ENCODE peak calls at places on chromosome 4, in seven cellular contexts. One of them, this sample, is unnamed.

GRCh38 chr4:41550308-41550707 is 12.4 kb downstream of the LIMCH1 start:
- DNase-seq in K562: no peak
- DNase-seq in HCT116: no peak
- DNase-seq in breast epithelium: no peak
- DNase-seq in prostate gland: no peak
- DNase-seq in stomach: no peak
- DNase-seq in Panc1: no peak
- DNase-seq in this sample: no peak

GRCh38 chr4:181517521-181517920 is 725.7 kb upstream of the TENM3 start:
- DNase-seq in K562: no peak
- DNase-seq in HCT116: no peak
- DNase-seq in breast epithelium: no peak
- DNase-seq in prostate gland: no peak
- DNase-seq in stomach: no peak
- DNase-seq in Panc1: no peak
- DNase-seq in this sample: no peak

GRCh38 chr4:4519296-4519898 is 22.5 kb downstream of the STX18 start:
- DNase-seq in K562: peak; percentile 27
- DNase-seq in HCT116: peak; percentile 12
- DNase-seq in breast epithelium: no peak
- DNase-seq in prostate gland: no peak
- DNase-seq in stomach: no peak
- DNase-seq in Panc1: no peak
- DNase-seq in this sample: no peak

GRCh38 chr4:6480532-6481088 is 8.2 kb upstream of the PPP2R2C start:
- DNase-seq in K562: no peak
- DNase-seq in HCT116: no peak
- DNase-seq in breast epithelium: no peak
- DNase-seq in prostate gland: no peak
- DNase-seq in stomach: no peak
- DNase-seq in Panc1: no peak
- DNase-seq in this sample: peak; percentile 34

GRCh38 chr4:31160146-31160545 is 440.0 kb downstream of the PCDH7 start:
- DNase-seq in K562: no peak
- DNase-seq in HCT116: no peak
- DNase-seq in breast epithelium: no peak
- DNase-seq in prostate gland: no peak
- DNase-seq in stomach: no peak
- DNase-seq in Panc1: no peak
- DNase-seq in this sample: no peak

GRCh38 chr4:83618431-83618830 is 82.5 kb downstream of the GPAT3 start:
- DNase-seq in K562: peak; percentile 47
- DNase-seq in HCT116: peak; percentile 52
- DNase-seq in breast epithelium: no peak
- DNase-seq in prostate gland: no peak
- DNase-seq in stomach: peak; percentile 65
- DNase-seq in Panc1: no peak
- DNase-seq in this sample: no peak

GRCh38 chr4:14894392-14895292 is 107.6 kb upstream of the CPEB2 start:
- DNase-seq in K562: no peak
- DNase-seq in HCT116: no peak
- DNase-seq in breast epithelium: no peak
- DNase-seq in prostate gland: no peak
- DNase-seq in stomach: no peak
- DNase-seq in Panc1: no peak
- DNase-seq in this sample: no peak

GRCh38 chr4:40515037-40515397 is 114.6 kb downstream of the RBM47 start:
- DNase-seq in K562: no peak
- DNase-seq in HCT116: no peak
- DNase-seq in breast epithelium: no peak
- DNase-seq in prostate gland: peak; percentile 20
- DNase-seq in stomach: peak; percentile 31
- DNase-seq in Panc1: no peak
- DNase-seq in this sample: no peak

DNA sequence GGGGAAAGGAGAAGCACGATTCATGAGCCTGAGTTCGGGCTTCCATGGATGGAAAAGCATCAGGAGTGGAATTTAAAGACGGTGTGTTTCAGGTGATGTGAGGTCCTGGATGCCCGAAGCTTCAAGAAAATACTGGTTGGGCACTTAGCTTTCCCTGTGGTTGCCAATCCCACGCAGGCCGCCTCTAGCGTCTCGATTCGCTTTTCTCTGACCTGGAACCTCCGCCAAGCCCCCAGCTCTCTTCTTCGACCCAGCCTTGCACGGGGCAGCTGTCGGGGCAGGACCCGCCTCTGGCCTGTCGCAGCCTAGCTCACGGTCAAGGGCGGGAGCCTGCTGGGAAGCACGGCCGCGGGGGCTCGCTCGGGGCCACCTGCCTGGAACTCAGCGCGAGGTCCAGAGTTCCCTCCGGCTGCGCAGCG is 308 bp upstream of the TLR2 start:
- DNase-seq in K562: no peak
- DNase-seq in HCT116: no peak
- DNase-seq in breast epithelium: no peak
- DNase-seq in prostate gland: no peak
- DNase-seq in stomach: no peak
- DNase-seq in Panc1: no peak
- DNase-seq in this sample: no peak
- H3K9me3 ChIP-seq in K562: no peaks in the 10 kb centered on the region
- H3K9me3 ChIP-seq in HCT116: peaks cover 10% of the 10 kb centered on the region
- H3K9me3 ChIP-seq in breast epithelium: peaks cover 5% of the 10 kb centered on the region
- H3K9me3 ChIP-seq in prostate gland: no peaks in the 10 kb centered on the region
- H3K9me3 ChIP-seq in stomach: peaks cover 13% of the 10 kb centered on the region
- H3K9me3 ChIP-seq in Panc1: no peaks in the 10 kb centered on the region
- H3K9me3 ChIP-seq in this sample: no peaks in the 10 kb centered on the region

GRCh38 chr4:167940217-167940616 is 152.1 kb upstream of the ANXA10 start:
- DNase-seq in K562: no peak
- DNase-seq in HCT116: no peak
- DNase-seq in breast epithelium: no peak
- DNase-seq in prostate gland: no peak
- DNase-seq in stomach: no peak
- DNase-seq in Panc1: no peak
- DNase-seq in this sample: no peak
- TF ChIP-seq POLR2AphosphoS5 in K562: no peak
- TF ChIP-seq POLR2AphosphoS5 in HCT116: no peak
- TF ChIP-seq POLR2AphosphoS5 in breast epithelium: no peak
- TF ChIP-seq POLR2AphosphoS5 in prostate gland: no peak
- TF ChIP-seq POLR2AphosphoS5 in stomach: no peak
- TF ChIP-seq POLR2AphosphoS5 in Panc1: no peak
- TF ChIP-seq POLR2AphosphoS5 in this sample: no peak

GRCh38 chr4:151675366-151676060 is 85.3 kb downstream of the GATB start:
- DNase-seq in K562: no peak
- DNase-seq in HCT116: no peak
- DNase-seq in breast epithelium: no peak
- DNase-seq in prostate gland: no peak
- DNase-seq in stomach: no peak
- DNase-seq in Panc1: no peak
- DNase-seq in this sample: no peak

GRCh38 chr4:151676301-151676700 is 84.5 kb downstream of the GATB start:
- DNase-seq in K562: no peak
- DNase-seq in HCT116: peak; percentile 8
- DNase-seq in breast epithelium: no peak
- DNase-seq in prostate gland: no peak
- DNase-seq in stomach: no peak
- DNase-seq in Panc1: no peak
- DNase-seq in this sample: no peak

GRCh38 chr4:151673913-151674520 is 86.8 kb downstream of the GATB start:
- DNase-seq in K562: no peak
- DNase-seq in HCT116: no peak
- DNase-seq in breast epithelium: no peak
- DNase-seq in prostate gland: no peak
- DNase-seq in stomach: peak; percentile 45
- DNase-seq in Panc1: no peak
- DNase-seq in this sample: no peak

GRCh38 chr4:151672996-151673395 is 87.8 kb downstream of the GATB start:
- DNase-seq in K562: no peak
- DNase-seq in HCT116: no peak
- DNase-seq in breast epithelium: no peak
- DNase-seq in prostate gland: no peak
- DNase-seq in stomach: no peak
- DNase-seq in Panc1: no peak
- DNase-seq in this sample: no peak

GRCh38 chr4:151674804-151675290 is 86.0 kb downstream of the GATB start:
- DNase-seq in K562: no peak
- DNase-seq in HCT116: no peak
- DNase-seq in breast epithelium: peak; percentile 71
- DNase-seq in prostate gland: peak; percentile 78
- DNase-seq in stomach: peak; percentile 70
- DNase-seq in Panc1: no peak
- DNase-seq in this sample: no peak
- H3K4me3 ChIP-seq in K562: no peak overlapping the region
- H3K4me3 ChIP-seq in HCT116: no peak overlapping the region
- H3K4me3 ChIP-seq in breast epithelium: peak overlapping the region; percentile 48
- H3K4me3 ChIP-seq in prostate gland: peak overlapping the region; percentile 18
- H3K4me3 ChIP-seq in stomach: peak overlapping the region; percentile 35
- H3K4me3 ChIP-seq in Panc1: no peak overlapping the region
- H3K4me3 ChIP-seq in this sample: peak overlapping the region; percentile 57

GRCh38 chr4:12286351-12286750 is 857.7 kb upstream of the HS3ST1 start:
- DNase-seq in K562: no peak
- DNase-seq in HCT116: no peak
- DNase-seq in breast epithelium: no peak
- DNase-seq in prostate gland: no peak
- DNase-seq in stomach: no peak
- DNase-seq in Panc1: no peak
- DNase-seq in this sample: no peak
- H3K9me3 ChIP-seq in K562: no peaks in the 10 kb centered on the region
- H3K9me3 ChIP-seq in HCT116: no peaks in the 10 kb centered on the region
- H3K9me3 ChIP-seq in breast epithelium: peaks cover 27% of the 10 kb centered on the region
- H3K9me3 ChIP-seq in prostate gland: no peaks in the 10 kb centered on the region
- H3K9me3 ChIP-seq in stomach: peaks cover 4% of the 10 kb centered on the region
- H3K9me3 ChIP-seq in Panc1: no peaks in the 10 kb centered on the region
- H3K9me3 ChIP-seq in this sample: no peaks in the 10 kb centered on the region

DNA sequence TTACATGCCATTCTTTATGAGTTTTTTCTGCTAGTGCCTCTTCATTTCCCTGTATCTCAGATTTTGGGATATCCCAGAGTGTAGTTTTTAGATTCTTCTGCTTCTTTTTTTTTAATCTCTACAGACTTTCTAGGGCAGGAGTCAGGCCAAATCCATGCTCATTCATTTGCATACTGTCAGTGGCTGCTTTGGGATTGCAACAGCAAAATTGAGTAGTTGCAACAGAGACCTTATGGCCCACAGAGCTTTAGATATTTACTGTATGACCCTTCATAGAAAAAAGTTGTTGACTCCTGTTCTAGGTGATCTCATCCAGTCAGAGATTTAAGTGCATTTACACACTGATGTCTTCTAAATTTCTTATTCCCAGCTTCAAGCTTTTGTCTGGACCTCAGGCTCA is 35.3 kb downstream of the ARFIP1 start:
- DNase-seq in K562: no peak
- DNase-seq in HCT116: no peak
- DNase-seq in breast epithelium: no peak
- DNase-seq in prostate gland: no peak
- DNase-seq in stomach: no peak
- DNase-seq in Panc1: no peak
- DNase-seq in this sample: no peak
- TF ChIP-seq POLR2AphosphoS5 in K562: no peak
- TF ChIP-seq POLR2AphosphoS5 in HCT116: no peak
- TF ChIP-seq POLR2AphosphoS5 in breast epithelium: no peak
- TF ChIP-seq POLR2AphosphoS5 in prostate gland: no peak
- TF ChIP-seq POLR2AphosphoS5 in stomach: no peak
- TF ChIP-seq POLR2AphosphoS5 in Panc1: no peak
- TF ChIP-seq POLR2AphosphoS5 in this sample: no peak

DNA sequence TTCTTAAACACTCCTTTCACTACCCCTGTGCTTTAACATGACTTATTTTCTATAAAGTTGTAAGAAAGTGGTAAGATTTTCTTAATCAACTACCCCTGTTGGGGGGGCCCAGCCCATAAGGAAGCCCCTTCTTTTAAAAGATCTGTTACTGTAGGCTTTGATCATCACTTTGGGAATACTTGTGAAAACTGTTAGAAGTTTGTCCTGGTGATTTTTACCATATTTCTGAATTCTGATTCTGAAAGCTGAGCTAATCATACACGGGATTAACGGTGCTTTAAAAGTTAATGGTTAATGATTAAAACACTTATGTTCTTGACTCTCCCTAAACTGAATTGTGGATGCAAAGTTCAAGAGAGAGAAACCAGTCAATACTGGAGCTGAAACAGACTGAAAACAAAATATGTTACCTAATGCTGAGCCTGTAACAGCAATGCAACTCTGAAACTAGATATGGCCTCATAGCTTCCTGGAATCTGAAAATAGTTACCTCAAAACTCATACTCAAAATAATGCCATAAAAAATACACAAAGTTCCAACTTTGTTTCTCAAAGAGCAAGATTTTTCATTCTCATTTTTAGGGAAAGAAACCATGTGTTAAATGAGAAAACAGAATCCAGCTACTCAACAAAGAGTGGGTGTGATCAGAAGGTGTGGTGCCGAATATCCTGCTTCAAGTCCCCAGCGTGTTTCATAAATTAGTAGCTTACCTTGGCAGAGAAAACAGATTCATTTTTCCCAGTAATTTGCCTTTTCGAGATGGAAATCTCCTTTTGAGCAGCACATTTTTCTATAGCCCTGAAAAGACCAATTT is 31.6 kb downstream of the ADH7 start:
- DNase-seq in K562: no peak
- DNase-seq in HCT116: no peak
- DNase-seq in breast epithelium: no peak
- DNase-seq in prostate gland: no peak
- DNase-seq in stomach: no peak
- DNase-seq in Panc1: no peak
- DNase-seq in this sample: no peak
- H3K4me3 ChIP-seq in K562: no peak overlapping the region
- H3K4me3 ChIP-seq in HCT116: no peak overlapping the region
- H3K4me3 ChIP-seq in breast epithelium: no peak overlapping the region
- H3K4me3 ChIP-seq in prostate gland: no peak overlapping the region
- H3K4me3 ChIP-seq in stomach: no peak overlapping the region
- H3K4me3 ChIP-seq in Panc1: no peak overlapping the region
- H3K4me3 ChIP-seq in this sample: no peak overlapping the region

GRCh38 chr4:73970011-73970410 is 11.8 kb downstream of the PF4 start:
- DNase-seq in K562: no peak
- DNase-seq in HCT116: no peak
- DNase-seq in breast epithelium: no peak
- DNase-seq in prostate gland: no peak
- DNase-seq in stomach: no peak
- DNase-seq in Panc1: no peak
- DNase-seq in this sample: no peak

GRCh38 chr4:73976217-73976616 is 5.6 kb downstream of the PF4 start:
- DNase-seq in K562: no peak
- DNase-seq in HCT116: no peak
- DNase-seq in breast epithelium: no peak
- DNase-seq in prostate gland: no peak
- DNase-seq in stomach: no peak
- DNase-seq in Panc1: no peak
- DNase-seq in this sample: no peak

GRCh38 chr4:73974352-73974751 is 7.5 kb downstream of the PF4 start:
- DNase-seq in K562: no peak
- DNase-seq in HCT116: no peak
- DNase-seq in breast epithelium: no peak
- DNase-seq in prostate gland: no peak
- DNase-seq in stomach: no peak
- DNase-seq in Panc1: no peak
- DNase-seq in this sample: no peak

GRCh38 chr4:73967891-73968290 is 13.9 kb downstream of the PF4 start:
- DNase-seq in K562: no peak
- DNase-seq in HCT116: no peak
- DNase-seq in breast epithelium: no peak
- DNase-seq in prostate gland: no peak
- DNase-seq in stomach: no peak
- DNase-seq in Panc1: no peak
- DNase-seq in this sample: no peak

GRCh38 chr4:73970945-73971344 is 10.9 kb downstream of the PF4 start:
- DNase-seq in K562: no peak
- DNase-seq in HCT116: no peak
- DNase-seq in breast epithelium: no peak
- DNase-seq in prostate gland: no peak
- DNase-seq in stomach: no peak
- DNase-seq in Panc1: no peak
- DNase-seq in this sample: no peak
- H3K9me3 ChIP-seq in K562: no peaks in the 10 kb centered on the region
- H3K9me3 ChIP-seq in HCT116: no peaks in the 10 kb centered on the region
- H3K9me3 ChIP-seq in breast epithelium: peaks cover 37% of the 10 kb centered on the region
- H3K9me3 ChIP-seq in prostate gland: no peaks in the 10 kb centered on the region
- H3K9me3 ChIP-seq in stomach: peaks cover 20% of the 10 kb centered on the region
- H3K9me3 ChIP-seq in Panc1: no peaks in the 10 kb centered on the region
- H3K9me3 ChIP-seq in this sample: peaks cover 34% of the 10 kb centered on the region